ENCODE peak calls at places on chromosome 5, in five cellular contexts. E, J, C, Z and S are unnamed samples.

GRCh38 chr5:10355071-10355889 is 1.8 kb downstream of the MARCHF6 start:
- DNase-seq in E (peak), J (no peak), C (no peak), Z (no peak), S (no peak)

GRCh38 chr5:138064526-138064925 is 19.3 kb upstream of the WNT8A start:
- DNase-seq in E (no peak), J (no peak), C (no peak), Z (no peak), S (no peak)

GRCh38 chr5:93782978-93783377 is 41.6 kb upstream of the POU5F2 start:
- DNase-seq in E (no peak), J (no peak), C (no peak), Z (no peak), S (no peak)

GRCh38 chr5:76836585-76836984 is 13.2 kb upstream of the S100Z start:
- DNase-seq in E (no peak), J (no peak), C (no peak), Z (no peak), S (no peak)

GRCh38 chr5:81151546-81151945 is 81.6 kb upstream of the CKMT2 start:
- DNase-seq in E (peak), J (no peak), C (no peak), Z (no peak), S (no peak)

GRCh38 chr5:42655982-42656660 is 100.5 kb upstream of the CCDC152 start:
- DNase-seq in E (no peak), J (no peak), C (no peak), Z (no peak), S (no peak)

GRCh38 chr5:155466851-155467250 is 453.3 kb downstream of the KIF4B start:
- DNase-seq in E (no peak), J (no peak), C (no peak), Z (no peak), S (no peak)

GRCh38 chr5:157160001-157160400 is 6.1 kb downstream of the GARIN3 start:
- DNase-seq in E (no peak), J (no peak), C (no peak), Z (no peak), S (no peak)

GRCh38 chr5:68319316-68320093 is 103.9 kb downstream of the PIK3R1 start:
- DNase-seq in E (peak), J (no peak), C (no peak), Z (no peak), S (no peak)

GRCh38 chr5:131848662-131849061 is 51.8 kb upstream of the FNIP1 start:
- DNase-seq in E (no peak), J (no peak), C (no peak), Z (no peak), S (no peak)

GRCh38 chr5:53360811-53361210 is 119.6 kb upstream of the FST start:
- DNase-seq in E (peak), J (no peak), C (no peak), Z (no peak), S (no peak)

GRCh38 chr5:179261301-179262125 is 83.7 kb downstream of the ADAMTS2 start:
- DNase-seq in E (no peak), J (no peak), C (no peak), Z (peak), S (no peak)

GRCh38 chr5:174533771-174534221 is 190.6 kb upstream of the MSX2 start:
- DNase-seq in E (no peak), J (no peak), C (no peak), Z (no peak), S (no peak)

GRCh38 chr5:151612689-151613427 is 21.7 kb upstream of the FAT2 start:
- DNase-seq in E (no peak), J (no peak), C (no peak), Z (no peak), S (no peak)

GRCh38 chr5:59366784-59367183 is 526.7 kb downstream of the PDE4D start:
- DNase-seq in E (no peak), J (no peak), C (no peak), Z (no peak), S (no peak)

GRCh38 chr5:36031223-36031622 is 35.5 kb downstream of the UGT3A2 start:
- DNase-seq in E (no peak), J (no peak), C (no peak), Z (no peak), S (no peak)

GRCh38 chr5:134114886-134115805 is 665 bp downstream of the TCF7 start:
- DNase-seq in E (no peak), J (peak), C (no peak), Z (peak), S (no peak)

GRCh38 chr5:81303563-81303962 is 2.2 kb downstream of the ZCCHC9 start:
- DNase-seq in E (no peak), J (no peak), C (no peak), Z (no peak), S (no peak)

GRCh38 chr5:152542741-152543140 is 137.7 kb upstream of the NMUR2 start:
- DNase-seq in E (no peak), J (no peak), C (no peak), Z (no peak), S (no peak)

GRCh38 chr5:23139338-23140171 is 286.4 kb upstream of the CDH12 start:
- DNase-seq in E (peak), J (no peak), C (no peak), Z (no peak), S (no peak)

GRCh38 chr5:3656803-3657202 is 61.2 kb downstream of the IRX1 start:
- DNase-seq in E (no peak), J (no peak), C (no peak), Z (no peak), S (no peak)

GRCh38 chr5:135386886-135387628 is 12.0 kb downstream of the MACROH2A1 start:
- DNase-seq in E (peak), J (peak), C (no peak), Z (peak), S (no peak)

GRCh38 chr5:611731-612486 is at the start of gene CEP72:
- DNase-seq in E (peak), J (peak), C (peak), Z (peak), S (peak)
- TF ChIP-seq POLR2A in E (no peak), J (no peak), C (no peak), Z (no peak), S (no peak)

GRCh38 chr5:172770675-172771438 is at the start of gene DUSP1:
- DNase-seq in E (peak), J (peak), C (peak), Z (peak), S (peak)
- TF ChIP-seq POLR2A in E (peak), J (peak), C (peak), Z (peak), S (peak)

GRCh38 chr5:142481410-142481809 is 156.6 kb upstream of the SPRY4 start:
- DNase-seq in E (no peak), J (no peak), C (no peak), Z (no peak), S (no peak)

GRCh38 chr5:142482207-142482606 is 157.4 kb upstream of the SPRY4 start:
- DNase-seq in E (no peak), J (no peak), C (no peak), Z (no peak), S (no peak)

GRCh38 chr5:142478116-142478515 is 153.3 kb upstream of the SPRY4 start:
- DNase-seq in E (no peak), J (no peak), C (no peak), Z (no peak), S (no peak)

GRCh38 chr5:142479854-142480253 is 155.0 kb upstream of the SPRY4 start:
- DNase-seq in E (no peak), J (no peak), C (no peak), Z (no peak), S (no peak)

GRCh38 chr5:142479150-142479549 is 154.3 kb upstream of the SPRY4 start:
- DNase-seq in E (no peak), J (no peak), C (no peak), Z (no peak), S (no peak)
- TF ChIP-seq POLR2A in E (no peak), J (no peak), C (no peak), Z (no peak), S (no peak)

DNA sequence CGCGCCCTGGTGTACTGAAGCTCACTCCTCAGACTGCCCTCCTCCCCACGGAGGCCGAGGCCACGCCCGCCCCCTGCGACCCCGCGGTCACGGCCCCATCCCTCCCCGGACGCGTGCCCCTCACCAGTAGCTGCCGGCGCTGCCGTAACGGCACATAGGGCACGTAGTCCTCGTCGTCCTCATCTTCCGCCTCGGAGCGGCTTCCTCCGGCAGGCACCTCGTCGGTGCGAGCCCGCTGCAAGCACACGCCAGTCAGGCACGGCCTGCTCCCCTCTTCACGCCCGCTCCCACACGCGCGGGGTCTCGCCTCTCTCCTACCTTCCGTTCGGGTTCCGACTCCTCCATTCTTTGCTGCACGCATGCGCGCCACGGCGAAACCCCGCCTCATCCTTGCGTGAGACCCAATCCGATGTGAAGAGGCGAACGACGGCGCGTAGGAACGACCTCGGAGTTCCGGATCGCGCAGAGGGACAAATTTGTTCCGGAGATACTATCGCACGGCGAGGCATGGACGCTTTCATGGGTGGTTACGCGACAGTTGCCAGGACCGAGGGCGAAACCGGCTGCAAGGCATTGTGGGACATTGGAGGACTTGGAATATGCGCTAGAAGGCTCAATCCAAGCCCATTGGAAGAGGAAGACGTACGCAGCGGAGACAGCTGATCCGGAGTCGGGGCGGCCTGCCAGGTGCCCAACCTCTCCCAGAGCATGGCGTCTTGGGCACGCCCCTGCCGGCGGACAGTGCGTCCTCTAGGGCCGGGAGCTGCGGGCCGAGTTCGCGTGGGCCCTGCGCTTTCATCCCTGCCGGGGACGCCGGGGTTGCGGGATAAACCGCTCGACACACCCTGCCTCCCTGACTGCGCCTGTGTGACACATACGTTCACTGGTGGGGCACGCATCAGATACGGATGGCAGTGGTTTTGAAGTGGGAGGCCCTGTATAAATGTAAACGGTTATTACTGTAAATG is at the start of gene DDX41:
- DNase-seq in E (peak), J (peak), C (peak), Z (peak), S (peak)
- TF ChIP-seq POLR2A in E (no peak), J (peak), C (peak), Z (peak), S (peak)

DNA sequence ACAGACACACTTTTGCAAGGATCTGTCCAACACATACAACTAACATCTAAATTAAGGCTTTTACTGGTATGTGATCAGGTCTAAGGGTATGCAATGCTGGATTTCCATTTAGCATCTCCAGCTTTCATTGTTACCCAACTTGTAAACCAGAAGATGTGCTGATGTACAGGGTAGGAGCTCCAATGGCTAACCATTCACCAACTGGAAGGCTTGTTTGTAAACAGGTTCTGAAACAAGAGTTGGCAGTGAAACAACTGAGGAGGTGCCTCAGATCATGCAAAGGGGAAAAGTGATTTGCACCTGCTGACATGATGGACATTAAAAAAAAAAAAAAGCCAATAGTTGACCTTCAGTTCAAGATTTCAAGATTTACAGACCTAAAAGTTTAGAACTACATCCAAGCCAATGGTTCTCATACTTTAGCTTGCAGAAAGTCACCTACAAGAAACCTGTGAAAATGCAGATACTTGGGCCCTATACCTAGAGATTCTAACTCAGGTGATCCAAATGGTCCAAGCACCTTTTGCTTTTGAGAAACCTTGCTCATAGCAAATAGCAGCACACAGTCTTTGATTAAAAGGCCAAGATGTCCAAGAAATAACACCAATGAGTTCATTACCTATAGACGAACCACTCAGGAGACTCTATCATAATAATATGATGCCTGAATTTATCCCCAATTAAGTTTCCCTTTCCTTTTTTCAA is 64.0 kb upstream of the GLRX start:
- DNase-seq in E (no peak), J (no peak), C (no peak), Z (no peak), S (no peak)
- TF ChIP-seq POLR2A in E (no peak), J (no peak), C (no peak), Z (no peak), S (no peak)

GRCh38 chr5:149490599-149491187 is 60.5 kb downstream of the CSNK1A1 start:
- DNase-seq in E (no peak), J (no peak), C (no peak), Z (no peak), S (no peak)
- TF ChIP-seq POLR2A in E (no peak), J (no peak), C (no peak), Z (no peak), S (no peak)

DNA sequence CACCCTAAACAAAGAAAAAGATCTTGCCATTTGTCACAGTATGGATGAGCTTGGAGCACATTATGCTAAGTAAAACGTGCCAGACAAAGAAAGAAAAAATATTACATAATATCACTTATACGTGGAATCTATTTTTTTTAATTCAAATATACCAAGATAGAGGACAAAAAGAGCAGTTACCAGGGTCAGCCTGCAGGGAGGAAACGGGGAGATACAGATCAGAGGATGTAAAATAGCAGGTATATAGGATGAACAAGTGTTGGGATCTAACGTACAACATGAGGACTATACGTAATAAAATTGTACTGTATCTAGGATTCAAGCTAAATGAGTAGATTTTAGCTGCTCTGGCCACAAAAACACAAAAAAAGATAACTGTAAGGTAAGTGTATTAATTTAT is 247.5 kb downstream of the TMEM161B start:
- DNase-seq in E (no peak), J (no peak), C (no peak), Z (no peak), S (no peak)
- TF ChIP-seq POLR2A in E (no peak), J (no peak), C (no peak), Z (no peak), S (no peak)

GRCh38 chr5:75510836-75511434 is 494 bp downstream of the CERT1 start:
- DNase-seq in E (peak), J (peak), C (peak), Z (peak), S (no peak)

GRCh38 chr5:75509956-75510355 is 1.5 kb downstream of the CERT1 start:
- DNase-seq in E (peak), J (no peak), C (no peak), Z (peak), S (peak)

GRCh38 chr5:75510417-75510835 is 1.0 kb downstream of the CERT1 start:
- DNase-seq in E (no peak), J (peak), C (no peak), Z (no peak), S (no peak)

GRCh38 chr5:75512383-75513074 is 838 bp downstream of the POLK start:
- DNase-seq in E (no peak), J (no peak), C (no peak), Z (no peak), S (no peak)

DNA sequence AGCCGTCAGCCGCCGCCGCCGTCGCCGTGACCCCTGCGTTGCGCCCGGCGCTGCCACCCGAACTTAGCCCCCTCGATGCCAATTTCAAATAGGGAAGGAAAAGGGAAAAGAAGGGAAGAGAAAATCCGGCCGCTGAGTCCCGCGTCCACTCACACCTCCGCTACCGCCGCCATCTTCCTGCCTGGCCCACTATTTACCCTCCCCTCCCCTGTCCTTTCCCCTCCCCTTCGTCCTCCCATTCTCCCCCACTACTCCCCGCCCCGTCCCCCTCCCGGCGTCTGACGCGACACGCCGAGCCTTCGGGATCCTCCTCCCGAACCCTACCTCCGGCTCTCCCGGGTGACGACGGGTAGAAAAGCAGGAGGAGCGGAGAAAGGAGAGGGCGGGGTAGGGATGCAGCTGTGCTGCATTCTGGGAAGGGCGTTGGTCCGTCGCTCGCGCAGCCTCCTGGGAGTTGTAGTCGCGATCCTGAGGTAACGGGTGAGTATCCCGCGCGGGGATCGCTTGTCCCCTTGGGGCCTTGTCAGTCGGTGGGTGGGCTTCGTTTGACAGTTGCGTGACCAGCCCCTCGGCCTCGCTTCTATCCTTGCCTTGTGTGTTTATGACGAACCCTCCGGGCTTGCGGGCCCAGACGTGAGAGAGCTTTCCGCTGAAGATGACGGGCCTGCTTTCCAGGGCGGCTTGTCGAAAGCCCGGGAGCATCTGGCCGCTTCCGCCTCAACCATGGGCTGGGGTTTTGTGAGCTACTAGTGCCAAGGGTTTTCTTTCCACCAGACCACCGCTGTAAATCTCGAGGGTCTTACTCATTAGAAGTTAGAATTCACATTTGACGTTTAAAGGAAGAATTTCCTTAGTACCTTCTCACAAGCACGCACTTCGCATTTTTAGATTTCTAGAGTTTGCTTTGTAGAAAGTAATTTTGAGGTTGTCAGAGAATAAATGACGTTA is at the start of the genes CERT1 and POLK:
- DNase-seq in E (peak), J (peak), C (peak), Z (peak), S (peak)
- TF ChIP-seq POLR2A in E (peak), J (peak), C (peak), Z (peak), S (peak)

DNA sequence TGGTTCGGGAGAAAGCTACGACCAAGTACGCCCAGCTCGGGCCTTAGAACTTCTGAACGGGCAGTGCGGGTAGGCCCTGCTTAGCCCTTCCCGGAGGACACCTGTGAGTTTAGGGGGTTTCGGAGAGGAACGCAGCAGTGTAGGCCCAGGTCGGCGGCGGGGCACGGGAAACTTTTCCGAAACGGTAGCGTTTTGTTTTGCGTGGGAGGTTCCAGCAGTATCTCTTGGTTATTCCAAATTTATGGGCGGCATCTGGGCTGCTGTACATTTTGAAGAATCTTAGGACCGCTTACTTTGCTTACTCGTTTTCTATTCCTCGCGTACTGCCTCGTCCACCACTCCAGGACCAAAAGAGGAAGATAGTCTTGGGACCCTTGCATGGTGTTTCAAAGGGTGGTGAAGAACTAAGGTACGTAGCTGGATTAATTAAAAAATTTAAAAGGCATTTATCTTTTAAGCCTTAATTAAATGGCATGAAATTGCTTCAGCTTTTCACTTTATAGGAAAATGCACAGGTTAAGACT is 488 bp downstream of the TENT2 start:
- DNase-seq in E (no peak), J (no peak), C (no peak), Z (no peak), S (no peak)
- TF ChIP-seq POLR2A in E (no peak), J (peak), C (no peak), Z (no peak), S (no peak)